ENCODE peak calls at places on chromosomes 4 and X, in ten cellular contexts. One of them, this sample, is unnamed.

GRCh38 chr4:102825261-102826071 is 1.9 kb downstream of the UBE2D3 start:
- DNase-seq in spleen: no peak
- DNase-seq in PC-3: peak; percentile 65
- DNase-seq in right lobe of liver: no peak
- DNase-seq in HCT116: peak; percentile 53
- DNase-seq in fibroblast of mammary gland: peak; percentile 83
- DNase-seq in neural progenitor cell: peak; percentile 25
- DNase-seq in RWPE2: no peak
- DNase-seq in ovary: peak; percentile 51
- DNase-seq in colonic mucosa: peak; percentile 54
- DNase-seq in this sample: no peak

GRCh38 chr4:89797117-89797516 is 39.8 kb downstream of the SNCA start:
- DNase-seq in fibroblast of mammary gland: peak; percentile 41
- DNase-seq in neural progenitor cell: no peak
- DNase-seq in PC-3: peak; percentile 21
- DNase-seq in HCT116: no peak
- DNase-seq in RWPE2: no peak
- DNase-seq in ovary: no peak
- DNase-seq in right lobe of liver: peak; percentile 31
- DNase-seq in colonic mucosa: no peak
- DNase-seq in spleen: no peak
- DNase-seq in this sample: no peak

GRCh38 chr4:121951570-121952110 is at the start of gene TRPC3:
- DNase-seq in neural progenitor cell: peak; percentile 67
- DNase-seq in spleen: peak; percentile 85
- DNase-seq in PC-3: no peak
- DNase-seq in colonic mucosa: peak; percentile 27
- DNase-seq in HCT116: no peak
- DNase-seq in fibroblast of mammary gland: no peak
- DNase-seq in RWPE2: peak; percentile 55
- DNase-seq in ovary: peak; percentile 17
- DNase-seq in right lobe of liver: no peak
- DNase-seq in this sample: peak; percentile 20

GRCh38 chrX:66728818-66729271 is 90.0 kb upstream of the EDA2R start:
- DNase-seq in right lobe of liver: no peak
- DNase-seq in ovary: peak; percentile 43
- DNase-seq in fibroblast of mammary gland: peak; percentile 78
- DNase-seq in colonic mucosa: peak; percentile 62
- DNase-seq in spleen: peak; percentile 62
- DNase-seq in PC-3: peak; percentile 39
- DNase-seq in HCT116: no peak
- DNase-seq in neural progenitor cell: peak; percentile 75
- DNase-seq in RWPE2: no peak
- DNase-seq in this sample: peak; percentile 51

GRCh38 chr4:15466596-15466995 is 3.1 kb upstream of the CC2D2A start:
- DNase-seq in ovary: no peak
- DNase-seq in PC-3: no peak
- DNase-seq in HCT116: no peak
- DNase-seq in colonic mucosa: no peak
- DNase-seq in spleen: no peak
- DNase-seq in fibroblast of mammary gland: no peak
- DNase-seq in right lobe of liver: no peak
- DNase-seq in RWPE2: no peak
- DNase-seq in neural progenitor cell: no peak
- DNase-seq in this sample: no peak

GRCh38 chr4:11158971-11159370 is 269.7 kb downstream of the HS3ST1 start:
- DNase-seq in HCT116: no peak
- DNase-seq in right lobe of liver: no peak
- DNase-seq in neural progenitor cell: no peak
- DNase-seq in ovary: no peak
- DNase-seq in spleen: no peak
- DNase-seq in fibroblast of mammary gland: no peak
- DNase-seq in colonic mucosa: no peak
- DNase-seq in PC-3: no peak
- DNase-seq in RWPE2: no peak
- DNase-seq in this sample: no peak

GRCh38 chr4:182454440-182455013 is 211.3 kb downstream of the TENM3 start:
- DNase-seq in neural progenitor cell: no peak
- DNase-seq in colonic mucosa: no peak
- DNase-seq in RWPE2: no peak
- DNase-seq in fibroblast of mammary gland: peak; percentile 52
- DNase-seq in HCT116: no peak
- DNase-seq in right lobe of liver: no peak
- DNase-seq in ovary: no peak
- DNase-seq in PC-3: no peak
- DNase-seq in spleen: no peak
- DNase-seq in this sample: no peak

GRCh38 chr4:53563824-53564223 is 27.5 kb downstream of the LNX1 start:
- DNase-seq in spleen: no peak
- DNase-seq in right lobe of liver: no peak
- DNase-seq in neural progenitor cell: no peak
- DNase-seq in HCT116: no peak
- DNase-seq in RWPE2: peak; percentile 81
- DNase-seq in fibroblast of mammary gland: peak; percentile 88
- DNase-seq in colonic mucosa: no peak
- DNase-seq in ovary: no peak
- DNase-seq in PC-3: peak; percentile 72
- DNase-seq in this sample: no peak

GRCh38 chr4:20809796-20810195 is 109.5 kb downstream of the PACRGL start:
- DNase-seq in right lobe of liver: no peak
- DNase-seq in ovary: no peak
- DNase-seq in fibroblast of mammary gland: no peak
- DNase-seq in PC-3: peak; percentile 85
- DNase-seq in spleen: no peak
- DNase-seq in RWPE2: peak; percentile 86
- DNase-seq in colonic mucosa: no peak
- DNase-seq in neural progenitor cell: no peak
- DNase-seq in HCT116: peak; percentile 6
- DNase-seq in this sample: no peak

GRCh38 chrX:38896724-38897298 is 95.6 kb downstream of the MID1IP1 start:
- DNase-seq in ovary: no peak
- DNase-seq in colonic mucosa: no peak
- DNase-seq in PC-3: no peak
- DNase-seq in HCT116: no peak
- DNase-seq in fibroblast of mammary gland: no peak
- DNase-seq in neural progenitor cell: no peak
- DNase-seq in right lobe of liver: no peak
- DNase-seq in spleen: no peak
- DNase-seq in RWPE2: no peak
- DNase-seq in this sample: no peak

GRCh38 chrX:56726609-56727008 is 2.4 kb upstream of the NBDY start:
- DNase-seq in spleen: no peak
- DNase-seq in colonic mucosa: no peak
- DNase-seq in fibroblast of mammary gland: peak; percentile 65
- DNase-seq in PC-3: peak; percentile 56
- DNase-seq in RWPE2: no peak
- DNase-seq in right lobe of liver: no peak
- DNase-seq in HCT116: no peak
- DNase-seq in ovary: no peak
- DNase-seq in neural progenitor cell: peak; percentile 52
- DNase-seq in this sample: no peak

GRCh38 chrX:85052636-85053343 is 49.1 kb downstream of the APOOL start:
- DNase-seq in PC-3: peak; percentile 68
- DNase-seq in spleen: no peak
- DNase-seq in fibroblast of mammary gland: peak; percentile 90
- DNase-seq in RWPE2: no peak
- DNase-seq in HCT116: peak; percentile 15
- DNase-seq in right lobe of liver: no peak
- DNase-seq in colonic mucosa: no peak
- DNase-seq in ovary: no peak
- DNase-seq in neural progenitor cell: no peak
- DNase-seq in this sample: no peak

DNA sequence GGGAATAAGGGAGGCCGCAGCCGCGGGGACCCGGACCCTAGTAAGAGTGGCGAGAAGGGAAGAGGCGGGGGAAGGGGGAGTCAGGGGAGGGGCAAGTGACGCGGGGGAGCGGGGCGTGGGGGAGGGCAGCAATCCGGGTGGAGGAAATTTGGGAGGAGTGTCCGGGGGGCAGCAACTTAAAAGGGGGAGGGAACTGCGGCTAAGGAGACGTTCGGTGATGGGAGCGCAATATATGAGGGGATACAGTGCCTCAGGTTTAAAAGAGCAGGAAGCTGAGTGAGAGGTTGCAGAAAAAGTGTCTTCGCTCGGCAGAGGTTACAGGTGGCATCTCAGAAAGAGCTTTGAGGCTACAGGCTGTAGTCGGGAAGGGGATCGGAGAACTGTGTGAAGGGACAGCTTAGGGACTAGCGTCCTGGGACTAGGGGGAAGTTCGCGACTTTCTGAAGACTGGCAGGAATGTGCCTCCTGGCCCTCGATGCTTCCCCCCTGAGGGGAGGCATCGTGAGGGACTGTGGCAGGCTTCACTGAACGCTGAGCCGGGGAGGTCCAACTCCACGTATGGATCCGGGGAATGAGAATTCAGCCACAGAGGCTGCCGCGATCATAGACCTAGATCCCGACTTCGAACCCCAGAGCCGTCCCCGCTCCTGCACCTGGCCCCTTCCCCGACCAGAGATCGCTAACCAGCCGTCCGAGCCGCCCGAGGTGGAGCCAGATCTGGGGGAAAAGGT is 485 bp downstream of the FOXO4 start:
- DNase-seq in ovary: no peak
- DNase-seq in spleen: peak; percentile 83
- DNase-seq in right lobe of liver: no peak
- DNase-seq in colonic mucosa: peak; percentile 69
- DNase-seq in neural progenitor cell: peak; percentile 58
- DNase-seq in HCT116: peak; percentile 21
- DNase-seq in RWPE2: no peak
- DNase-seq in fibroblast of mammary gland: peak; percentile 28
- DNase-seq in PC-3: peak; percentile 26
- DNase-seq in this sample: no peak
- H3K4me3 ChIP-seq in ovary: peak overlapping the region; percentile 56
- H3K4me3 ChIP-seq in spleen: peak overlapping the region; percentile 44
- H3K4me3 ChIP-seq in right lobe of liver: peak overlapping the region; percentile 54
- H3K4me3 ChIP-seq in colonic mucosa: peak overlapping the region; percentile 50
- H3K4me3 ChIP-seq in neural progenitor cell: peak overlapping the region; percentile 60
- H3K4me3 ChIP-seq in HCT116: peak overlapping the region; percentile 64
- H3K4me3 ChIP-seq in RWPE2: peak overlapping the region; percentile 45
- H3K4me3 ChIP-seq in fibroblast of mammary gland: peak overlapping the region; percentile 67
- H3K4me3 ChIP-seq in PC-3: peak overlapping the region; percentile 83
- H3K4me3 ChIP-seq in this sample: peak overlapping the region; percentile 14

GRCh38 chr4:25872851-25873631 is 10.3 kb upstream of the SEL1L3 start:
- DNase-seq in right lobe of liver: no peak
- DNase-seq in PC-3: no peak
- DNase-seq in fibroblast of mammary gland: no peak
- DNase-seq in HCT116: no peak
- DNase-seq in RWPE2: no peak
- DNase-seq in colonic mucosa: no peak
- DNase-seq in ovary: no peak
- DNase-seq in spleen: no peak
- DNase-seq in neural progenitor cell: no peak
- DNase-seq in this sample: no peak
- H3K4me3 ChIP-seq in right lobe of liver: no peak overlapping the region
- H3K4me3 ChIP-seq in PC-3: no peak overlapping the region
- H3K4me3 ChIP-seq in fibroblast of mammary gland: no peak overlapping the region
- H3K4me3 ChIP-seq in HCT116: no peak overlapping the region
- H3K4me3 ChIP-seq in RWPE2: no peak overlapping the region
- H3K4me3 ChIP-seq in colonic mucosa: no peak overlapping the region
- H3K4me3 ChIP-seq in ovary: no peak overlapping the region
- H3K4me3 ChIP-seq in spleen: no peak overlapping the region
- H3K4me3 ChIP-seq in neural progenitor cell: no peak overlapping the region
- H3K4me3 ChIP-seq in this sample: no peak overlapping the region

DNA sequence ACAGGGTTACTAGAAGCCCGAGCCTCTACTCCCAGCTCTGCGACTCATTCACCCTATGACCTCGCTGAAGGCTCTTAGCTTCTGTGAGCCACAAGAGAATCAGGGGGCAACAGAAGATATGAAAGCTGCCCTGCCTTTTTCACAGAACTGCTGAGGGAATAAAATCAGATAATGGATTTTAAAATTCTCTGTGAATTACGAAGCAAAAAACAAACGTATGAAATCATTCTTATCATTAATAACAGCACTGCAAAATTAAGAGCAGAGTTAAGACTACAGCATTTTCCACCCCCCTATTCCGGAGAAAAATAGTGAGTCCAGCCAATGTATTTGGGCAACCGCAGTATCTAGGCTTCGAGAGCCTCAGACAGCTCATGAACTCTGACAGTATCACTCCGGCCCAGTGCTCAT is 33.5 kb downstream of the AFAP1 start:
- DNase-seq in PC-3: no peak
- DNase-seq in neural progenitor cell: no peak
- DNase-seq in colonic mucosa: no peak
- DNase-seq in fibroblast of mammary gland: peak; percentile 71
- DNase-seq in right lobe of liver: no peak
- DNase-seq in RWPE2: no peak
- DNase-seq in HCT116: no peak
- DNase-seq in spleen: no peak
- DNase-seq in ovary: no peak
- DNase-seq in this sample: no peak
- H3K4me3 ChIP-seq in PC-3: no peak overlapping the region
- H3K4me3 ChIP-seq in neural progenitor cell: no peak overlapping the region
- H3K4me3 ChIP-seq in colonic mucosa: no peak overlapping the region
- H3K4me3 ChIP-seq in fibroblast of mammary gland: peak overlapping the region; percentile 30
- H3K4me3 ChIP-seq in right lobe of liver: no peak overlapping the region
- H3K4me3 ChIP-seq in RWPE2: no peak overlapping the region
- H3K4me3 ChIP-seq in HCT116: no peak overlapping the region
- H3K4me3 ChIP-seq in spleen: no peak overlapping the region
- H3K4me3 ChIP-seq in ovary: no peak overlapping the region
- H3K4me3 ChIP-seq in this sample: no peak overlapping the region

GRCh38 chr4:143352052-143352451 is 15.4 kb downstream of the GAB1 start:
- DNase-seq in HCT116: no peak
- DNase-seq in right lobe of liver: no peak
- DNase-seq in spleen: no peak
- DNase-seq in neural progenitor cell: no peak
- DNase-seq in RWPE2: no peak
- DNase-seq in fibroblast of mammary gland: peak; percentile 23
- DNase-seq in ovary: no peak
- DNase-seq in colonic mucosa: peak; percentile 65
- DNase-seq in PC-3: peak; percentile 86
- DNase-seq in this sample: peak; percentile 41
- H3K4me3 ChIP-seq in HCT116: no peak overlapping the region
- H3K4me3 ChIP-seq in right lobe of liver: no peak overlapping the region
- H3K4me3 ChIP-seq in spleen: no peak overlapping the region
- H3K4me3 ChIP-seq in neural progenitor cell: no peak overlapping the region
- H3K4me3 ChIP-seq in RWPE2: no peak overlapping the region
- H3K4me3 ChIP-seq in fibroblast of mammary gland: no peak overlapping the region
- H3K4me3 ChIP-seq in ovary: no peak overlapping the region
- H3K4me3 ChIP-seq in colonic mucosa: no peak overlapping the region
- H3K4me3 ChIP-seq in PC-3: peak overlapping the region; percentile 15
- H3K4me3 ChIP-seq in this sample: no peak overlapping the region

This sample was measured in mucosa of descending colon.